ENCODE peak calls at places on chromosomes 13 and 19, in nine cellular contexts. T is tibial nerve; Y is GM23338; P is iPS-NIHi11; F is neural crest cell; S is NCI-H1105 treated with DMSO at 0.1 percent for 48 hours; O is NCI-H2029 treated with DMSO at 0.1 percent for 48 hours; M is ELR; B is activated CD8-positive, alpha-beta memory T cell treated with anti-CD3 and anti-CD28 coated beads, Interleukin-2, amount 50 U/mL, for 48 hours. A is an unnamed sample.

GRCh38 chr19:55913643-55914268 is 18.4 kb downstream of the NLRP13 start:
- DNase-seq in T (no peak), Y (no peak), P (no peak), F (no peak), S (no peak), O (no peak), M (peak; percentile 3), B (no peak), A (no peak)

GRCh38 chr13:98571955-98572662 is 4.8 kb downstream of the STK24 start:
- DNase-seq in T (no peak), Y (no peak), P (no peak), F (no peak), S (peak; percentile 71), O (peak; percentile 32), M (peak; percentile 54), B (peak; percentile 61), A (no peak)

GRCh38 chr19:17194608-17195007 is 20.5 kb upstream of the USE1 start:
- DNase-seq in T (no peak), Y (no peak), P (no peak), F (no peak), S (no peak), O (no peak), M (no peak), B (no peak), A (no peak)

GRCh38 chr19:33522371-33522662 is 726 bp upstream of the PEPD start:
- DNase-seq in T (no peak), Y (no peak), P (no peak), F (no peak), S (no peak), O (no peak), M (no peak), B (no peak), A (no peak)

GRCh38 chr19:15367439-15367838 is 12.1 kb downstream of the AKAP8 start:
- DNase-seq in T (no peak), Y (no peak), P (no peak), F (no peak), S (no peak), O (no peak), M (no peak), B (no peak), A (no peak)

GRCh38 chr13:65914707-65915106 is 1315.4 kb downstream of the PCDH9 start:
- DNase-seq in T (no peak), Y (no peak), P (no peak), F (no peak), S (no peak), O (no peak), M (peak; percentile 69), B (no peak), A (no peak)

GRCh38 chr19:35643255-35644205 is 2.0 kb downstream of the ETV2 start:
- DNase-seq in T (peak; percentile 41), Y (peak; percentile 96), P (peak; percentile 83), F (peak; percentile 76), S (peak; percentile 80), O (peak; percentile 55), M (peak; percentile 85), B (peak; percentile 91), A (peak; percentile 87)

GRCh38 chr19:30864460-30865215 is 484.6 kb downstream of the TSHZ3 start:
- DNase-seq in T (no peak), Y (no peak), P (no peak), F (no peak), S (no peak), O (no peak), M (no peak), B (no peak), A (no peak)

GRCh38 chr13:72781461-72782439 is at the start of the genes DIS3 and PIBF1:
- DNase-seq in T (peak; percentile 93), Y (peak; percentile 99), P (peak; percentile 97), F (peak; percentile 88), S (peak; percentile 89), O (peak; percentile 77), M (peak; percentile 99), B (peak; percentile 95), A (peak; percentile 95)

GRCh38 chr13:49265822-49266221 is 18.1 kb downstream of the CDADC1 start:
- DNase-seq in T (no peak), Y (no peak), P (no peak), F (no peak), S (no peak), O (no peak), M (peak; percentile 32), B (no peak), A (no peak)

GRCh38 chr13:64441740-64442139 is 2788.4 kb downstream of the PCDH9 start:
- DNase-seq in T (no peak), Y (no peak), P (no peak), F (no peak), S (no peak), O (no peak), M (no peak), B (no peak), A (no peak)

GRCh38 chr13:75959861-75960481 is 323.8 kb downstream of the LMO7 start:
- DNase-seq in T (no peak), Y (no peak), P (no peak), F (no peak), S (peak; percentile 19), O (peak; percentile 2), M (no peak), B (no peak), A (no peak)

GRCh38 chr13:63117710-63118109 is 1702.1 kb upstream of the PCDH20 start:
- DNase-seq in T (no peak), Y (no peak), P (no peak), F (no peak), S (no peak), O (no peak), M (no peak), B (no peak), A (no peak)

GRCh38 chr13:37138169-37138568 is 32.7 kb upstream of the CSNK1A1L start:
- DNase-seq in T (no peak), Y (peak; percentile 64), P (peak; percentile 18), F (no peak), S (no peak), O (no peak), M (peak; percentile 60), B (no peak), A (no peak)

GRCh38 chr19:42360787-42361544 is 29.1 kb downstream of the CNFN start:
- DNase-seq in T (no peak), Y (peak; percentile 86), P (peak; percentile 87), F (no peak), S (no peak), O (no peak), M (peak; percentile 13), B (no peak), A (peak; percentile 29)

GRCh38 chr19:1752009-1752756 is 1.1 kb upstream of the ONECUT3 start:
- DNase-seq in T (no peak), Y (peak; percentile 38), P (no peak), F (no peak), S (no peak), O (no peak), M (no peak), B (no peak), A (no peak)

GRCh38 chr19:32233885-32234284 is 111.5 kb upstream of the ZNF507 start:
- DNase-seq in T (no peak), Y (no peak), P (no peak), F (no peak), S (no peak), O (no peak), M (no peak), B (no peak), A (no peak)

GRCh38 chr19:19777692-19778091 is 43.9 kb downstream of the ZNF506 start:
- DNase-seq in T (no peak), Y (no peak), P (no peak), F (no peak), S (no peak), O (no peak), M (no peak), B (no peak), A (no peak)

GRCh38 chr13:113001251-113002140 is 32.5 kb downstream of the MCF2L start:
- DNase-seq in T (no peak), Y (peak; percentile 36), P (peak; percentile 79), F (peak; percentile 65), S (peak; percentile 98), O (no peak), M (peak; percentile 52), B (no peak), A (peak; percentile 55)

GRCh38 chr13:31046711-31047279 is 114.3 kb downstream of the TEX26 start:
- DNase-seq in T (no peak), Y (no peak), P (no peak), F (no peak), S (peak; percentile 92), O (peak; percentile 45), M (peak; percentile 6), B (peak; percentile 50), A (no peak)

GRCh38 chr13:46367622-46368327 is 19.3 kb downstream of the RUBCNL start:
- DNase-seq in T (no peak), Y (no peak), P (no peak), F (no peak), S (no peak), O (no peak), M (peak; percentile 40), B (no peak), A (no peak)

GRCh38 chr19:1481893-1482360 is 2.9 kb upstream of the C19orf25 start:
- DNase-seq in T (no peak), Y (no peak), P (no peak), F (no peak), S (no peak), O (no peak), M (no peak), B (no peak), A (no peak)